ENCODE peak calls at places on chromosome 3, in seven cellular contexts. One of them, this sample, is unnamed.
A peak's percentile ranks its signal among the peaks of the same experiment; 100 is the strongest.

GRCh38 chr3:107264888-107265287 is 112.4 kb upstream of the CCDC54 start:
- DNase-seq in neural progenitor cell: no peak
- DNase-seq in OCI-LY7: no peak
- DNase-seq in PC-3: no peak
- DNase-seq in GM23248: no peak
- DNase-seq in GM23338: peak; percentile 41
- DNase-seq in hepatocyte: peak; percentile 26
- DNase-seq in this sample: no peak

GRCh38 chr3:127588675-127589577 is 1.6 kb downstream of the TPRA1 start:
- DNase-seq in neural progenitor cell: peak; percentile 28
- DNase-seq in OCI-LY7: peak; percentile 33
- DNase-seq in PC-3: peak; percentile 48
- DNase-seq in GM23248: peak; percentile 87
- DNase-seq in GM23338: no peak
- DNase-seq in hepatocyte: peak; percentile 79
- DNase-seq in this sample: peak; percentile 15

GRCh38 chr3:38084019-38084968 is 45.3 kb downstream of the DLEC1 start:
- DNase-seq in neural progenitor cell: peak; percentile 21
- DNase-seq in OCI-LY7: peak; percentile 17
- DNase-seq in PC-3: peak; percentile 62
- DNase-seq in GM23248: peak; percentile 67
- DNase-seq in GM23338: no peak
- DNase-seq in hepatocyte: peak; percentile 37
- DNase-seq in this sample: no peak

GRCh38 chr3:194488007-194488742 is 1.4 kb upstream of the ATP13A3 start:
- DNase-seq in neural progenitor cell: no peak
- DNase-seq in OCI-LY7: no peak
- DNase-seq in PC-3: peak; percentile 51
- DNase-seq in GM23248: no peak
- DNase-seq in GM23338: no peak
- DNase-seq in hepatocyte: no peak
- DNase-seq in this sample: no peak

GRCh38 chr3:129004639-129005295 is 3.7 kb downstream of the EFCC1 start:
- DNase-seq in neural progenitor cell: no peak
- DNase-seq in OCI-LY7: peak; percentile 40
- DNase-seq in PC-3: no peak
- DNase-seq in GM23248: no peak
- DNase-seq in GM23338: no peak
- DNase-seq in hepatocyte: no peak
- DNase-seq in this sample: no peak

GRCh38 chr3:176663819-176664218 is 533.5 kb downstream of the TBL1XR1 start:
- DNase-seq in neural progenitor cell: peak; percentile 39
- DNase-seq in OCI-LY7: peak; percentile 20
- DNase-seq in PC-3: peak; percentile 74
- DNase-seq in GM23248: peak; percentile 82
- DNase-seq in GM23338: peak; percentile 54
- DNase-seq in hepatocyte: peak; percentile 54
- DNase-seq in this sample: peak; percentile 72

GRCh38 chr3:107308716-107309115 is 68.5 kb upstream of the CCDC54 start:
- DNase-seq in neural progenitor cell: no peak
- DNase-seq in OCI-LY7: no peak
- DNase-seq in PC-3: no peak
- DNase-seq in GM23248: no peak
- DNase-seq in GM23338: peak; percentile 30
- DNase-seq in hepatocyte: no peak
- DNase-seq in this sample: no peak

GRCh38 chr3:167302710-167303109 is 77.4 kb downstream of the ZBBX start:
- DNase-seq in neural progenitor cell: no peak
- DNase-seq in OCI-LY7: no peak
- DNase-seq in PC-3: no peak
- DNase-seq in GM23248: no peak
- DNase-seq in GM23338: no peak
- DNase-seq in hepatocyte: no peak
- DNase-seq in this sample: no peak

GRCh38 chr3:64685331-64685799 is 2.4 kb downstream of the ADAMTS9 start:
- DNase-seq in neural progenitor cell: no peak
- DNase-seq in OCI-LY7: no peak
- DNase-seq in PC-3: no peak
- DNase-seq in GM23248: peak; percentile 65
- DNase-seq in GM23338: no peak
- DNase-seq in hepatocyte: peak; percentile 51
- DNase-seq in this sample: no peak

GRCh38 chr3:186024210-186024609 is 84.7 kb downstream of the ETV5 start:
- DNase-seq in neural progenitor cell: no peak
- DNase-seq in OCI-LY7: no peak
- DNase-seq in PC-3: no peak
- DNase-seq in GM23248: peak; percentile 53
- DNase-seq in GM23338: no peak
- DNase-seq in hepatocyte: no peak
- DNase-seq in this sample: no peak

GRCh38 chr3:13205567-13206143 is 132.4 kb upstream of the IQSEC1 start:
- DNase-seq in neural progenitor cell: no peak
- DNase-seq in OCI-LY7: no peak
- DNase-seq in PC-3: no peak
- DNase-seq in GM23248: no peak
- DNase-seq in GM23338: no peak
- DNase-seq in hepatocyte: no peak
- DNase-seq in this sample: no peak

GRCh38 chr3:99881121-99881524 is 63.5 kb downstream of the CMSS1 start:
- DNase-seq in neural progenitor cell: no peak
- DNase-seq in OCI-LY7: no peak
- DNase-seq in PC-3: no peak
- DNase-seq in GM23248: no peak
- DNase-seq in GM23338: no peak
- DNase-seq in hepatocyte: no peak
- DNase-seq in this sample: no peak

GRCh38 chr3:119664850-119665379 is 4.5 kb upstream of the POPDC2 start:
- DNase-seq in neural progenitor cell: no peak
- DNase-seq in OCI-LY7: no peak
- DNase-seq in PC-3: peak; percentile 77
- DNase-seq in GM23248: no peak
- DNase-seq in GM23338: no peak
- DNase-seq in hepatocyte: peak; percentile 60
- DNase-seq in this sample: no peak

GRCh38 chr3:8990266-8991215 is 27.3 kb upstream of the RAD18 start:
- DNase-seq in neural progenitor cell: peak; percentile 29
- DNase-seq in OCI-LY7: no peak
- DNase-seq in PC-3: no peak
- DNase-seq in GM23248: no peak
- DNase-seq in GM23338: no peak
- DNase-seq in hepatocyte: peak; percentile 68
- DNase-seq in this sample: no peak

GRCh38 chr3:176513604-176514003 is 683.7 kb downstream of the TBL1XR1 start:
- DNase-seq in neural progenitor cell: peak; percentile 14
- DNase-seq in OCI-LY7: peak; percentile 10
- DNase-seq in PC-3: no peak
- DNase-seq in GM23248: no peak
- DNase-seq in GM23338: peak; percentile 41
- DNase-seq in hepatocyte: no peak
- DNase-seq in this sample: no peak

GRCh38 chr3:31077826-31078225 is 183.4 kb upstream of the GADL1 start:
- DNase-seq in neural progenitor cell: no peak
- DNase-seq in OCI-LY7: no peak
- DNase-seq in PC-3: peak; percentile 54
- DNase-seq in GM23248: peak; percentile 65
- DNase-seq in GM23338: no peak
- DNase-seq in hepatocyte: no peak
- DNase-seq in this sample: no peak

GRCh38 chr3:155106059-155106458 is 25.9 kb downstream of the MME start:
- DNase-seq in neural progenitor cell: no peak
- DNase-seq in OCI-LY7: no peak
- DNase-seq in PC-3: no peak
- DNase-seq in GM23248: no peak
- DNase-seq in GM23338: no peak
- DNase-seq in hepatocyte: no peak
- DNase-seq in this sample: no peak

GRCh38 chr3:112813723-112814171 is 32.9 kb downstream of the CD200R1L start:
- DNase-seq in neural progenitor cell: no peak
- DNase-seq in OCI-LY7: peak; percentile 89
- DNase-seq in PC-3: no peak
- DNase-seq in GM23248: peak; percentile 67
- DNase-seq in GM23338: no peak
- DNase-seq in hepatocyte: no peak
- DNase-seq in this sample: peak; percentile 21

GRCh38 chr3:122324871-122325323 is at the start of gene CSTA:
- DNase-seq in neural progenitor cell: no peak
- DNase-seq in OCI-LY7: no peak
- DNase-seq in PC-3: no peak
- DNase-seq in GM23248: peak; percentile 16
- DNase-seq in GM23338: no peak
- DNase-seq in hepatocyte: no peak
- DNase-seq in this sample: no peak

GRCh38 chr3:174242311-174243041 is 616.7 kb upstream of the NAALADL2 start:
- DNase-seq in neural progenitor cell: no peak
- DNase-seq in OCI-LY7: no peak
- DNase-seq in PC-3: no peak
- DNase-seq in GM23248: peak; percentile 28
- DNase-seq in GM23338: no peak
- DNase-seq in hepatocyte: no peak
- DNase-seq in this sample: no peak

GRCh38 chr3:120093119-120093922 is 926 bp downstream of the GSK3B start:
- DNase-seq in neural progenitor cell: peak; percentile 44
- DNase-seq in OCI-LY7: peak; percentile 40
- DNase-seq in PC-3: peak; percentile 73
- DNase-seq in GM23248: peak; percentile 63
- DNase-seq in GM23338: peak; percentile 94
- DNase-seq in hepatocyte: peak; percentile 92
- DNase-seq in this sample: no peak

GRCh38 chr3:12191559-12191958 is 32.8 kb upstream of the TIMP4 start:
- DNase-seq in neural progenitor cell: no peak
- DNase-seq in OCI-LY7: no peak
- DNase-seq in PC-3: no peak
- DNase-seq in GM23248: no peak
- DNase-seq in GM23338: no peak
- DNase-seq in hepatocyte: no peak
- DNase-seq in this sample: no peak

GRCh38 chr3:115632026-115632425 is 8.7 kb downstream of the GAP43 start:
- DNase-seq in neural progenitor cell: peak; percentile 11
- DNase-seq in OCI-LY7: no peak
- DNase-seq in PC-3: no peak
- DNase-seq in GM23248: no peak
- DNase-seq in GM23338: no peak
- DNase-seq in hepatocyte: no peak
- DNase-seq in this sample: no peak

GRCh38 chr3:115634052-115634451 is 10.7 kb downstream of the GAP43 start:
- DNase-seq in neural progenitor cell: no peak
- DNase-seq in OCI-LY7: no peak
- DNase-seq in PC-3: no peak
- DNase-seq in GM23248: no peak
- DNase-seq in GM23338: no peak
- DNase-seq in hepatocyte: no peak
- DNase-seq in this sample: no peak

GRCh38 chr3:115633467-115633866 is 10.2 kb downstream of the GAP43 start:
- DNase-seq in neural progenitor cell: no peak
- DNase-seq in OCI-LY7: no peak
- DNase-seq in PC-3: no peak
- DNase-seq in GM23248: no peak
- DNase-seq in GM23338: no peak
- DNase-seq in hepatocyte: no peak
- DNase-seq in this sample: peak; percentile 42

GRCh38 chr3:115628075-115628412 is 4.7 kb downstream of the GAP43 start:
- DNase-seq in neural progenitor cell: no peak
- DNase-seq in OCI-LY7: no peak
- DNase-seq in PC-3: no peak
- DNase-seq in GM23248: no peak
- DNase-seq in GM23338: no peak
- DNase-seq in hepatocyte: no peak
- DNase-seq in this sample: peak; percentile 46

DNA sequence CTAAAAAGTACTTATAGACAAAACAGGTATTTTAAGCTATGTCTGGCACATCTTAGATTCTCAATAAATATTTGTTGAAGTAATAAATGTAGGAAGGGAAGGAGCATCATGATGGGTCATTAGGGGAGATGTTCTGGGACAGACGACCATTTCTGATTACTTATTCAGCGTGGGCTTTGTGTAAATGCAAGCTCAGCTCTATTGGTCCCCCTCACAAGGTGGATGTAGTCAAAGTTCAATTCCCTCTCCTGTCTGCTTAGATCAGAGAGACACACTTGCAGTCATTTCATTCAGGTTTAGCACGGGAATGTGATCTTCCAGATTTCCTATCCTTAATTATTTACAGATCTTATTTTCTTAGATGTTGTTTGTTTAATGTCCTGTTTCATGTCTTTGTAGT is 7.5 kb downstream of the GAP43 start:
- DNase-seq in neural progenitor cell: no peak
- DNase-seq in OCI-LY7: no peak
- DNase-seq in PC-3: no peak
- DNase-seq in GM23248: no peak
- DNase-seq in GM23338: no peak
- DNase-seq in hepatocyte: no peak
- DNase-seq in this sample: no peak
- TF ChIP-seq EZH2phosphoT487 in neural progenitor cell: no peak
- TF ChIP-seq EZH2phosphoT487 in OCI-LY7: no peak
- TF ChIP-seq EZH2phosphoT487 in PC-3: no peak
- TF ChIP-seq EZH2phosphoT487 in GM23248: no peak
- TF ChIP-seq EZH2phosphoT487 in GM23338: no peak
- TF ChIP-seq EZH2phosphoT487 in hepatocyte: no peak
- TF ChIP-seq EZH2phosphoT487 in this sample: no peak

DNA sequence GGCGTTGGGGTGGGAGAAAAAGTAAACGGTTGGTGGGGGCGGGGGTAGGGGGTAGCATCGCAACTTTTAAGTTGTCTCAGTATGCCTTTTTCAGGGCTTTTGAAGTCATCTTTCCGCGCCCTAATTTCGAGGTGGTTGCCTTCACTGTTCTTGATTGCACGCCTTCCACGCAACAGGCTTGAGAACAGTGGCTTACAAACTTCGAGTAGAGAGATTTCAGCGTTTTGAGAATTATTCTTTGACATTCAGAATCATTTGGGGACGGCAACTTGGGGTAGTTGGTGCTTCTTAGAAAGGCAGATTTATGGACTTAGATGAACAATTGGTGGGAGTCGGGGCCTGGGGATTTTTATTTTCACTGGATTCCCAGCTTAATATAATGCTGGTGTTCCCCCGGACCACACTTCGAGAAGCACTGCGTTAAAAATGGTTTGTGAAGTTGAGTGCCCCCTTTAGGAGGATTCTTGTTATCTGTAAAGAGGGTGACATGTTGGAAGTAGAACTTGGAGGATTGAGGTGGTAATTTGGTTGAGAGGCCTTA is 880 bp downstream of the PPP4R2 start:
- DNase-seq in neural progenitor cell: peak; percentile 65
- DNase-seq in OCI-LY7: peak; percentile 68
- DNase-seq in PC-3: peak; percentile 68
- DNase-seq in GM23248: peak; percentile 81
- DNase-seq in GM23338: peak; percentile 75
- DNase-seq in hepatocyte: peak; percentile 78
- DNase-seq in this sample: peak; percentile 69
- TF ChIP-seq EZH2phosphoT487 in neural progenitor cell: no peak
- TF ChIP-seq EZH2phosphoT487 in OCI-LY7: no peak
- TF ChIP-seq EZH2phosphoT487 in PC-3: no peak
- TF ChIP-seq EZH2phosphoT487 in GM23248: no peak
- TF ChIP-seq EZH2phosphoT487 in GM23338: no peak
- TF ChIP-seq EZH2phosphoT487 in hepatocyte: no peak
- TF ChIP-seq EZH2phosphoT487 in this sample: no peak

GRCh38 chr3:49703443-49703927 is 14.1 kb downstream of the RNF123 start:
- DNase-seq in neural progenitor cell: peak; percentile 75
- DNase-seq in OCI-LY7: peak; percentile 76
- DNase-seq in PC-3: peak; percentile 81
- DNase-seq in GM23248: peak; percentile 80
- DNase-seq in GM23338: peak; percentile 81
- DNase-seq in hepatocyte: peak; percentile 74
- DNase-seq in this sample: peak; percentile 63
- TF ChIP-seq EZH2phosphoT487 in neural progenitor cell: no peak
- TF ChIP-seq EZH2phosphoT487 in OCI-LY7: no peak
- TF ChIP-seq EZH2phosphoT487 in PC-3: no peak
- TF ChIP-seq EZH2phosphoT487 in GM23248: no peak
- TF ChIP-seq EZH2phosphoT487 in GM23338: no peak
- TF ChIP-seq EZH2phosphoT487 in hepatocyte: no peak
- TF ChIP-seq EZH2phosphoT487 in this sample: no peak

GRCh38 chr3:126127452-126127851 is 43.5 kb upstream of the SLC41A3 start:
- DNase-seq in neural progenitor cell: no peak
- DNase-seq in OCI-LY7: no peak
- DNase-seq in PC-3: no peak
- DNase-seq in GM23248: no peak
- DNase-seq in GM23338: no peak
- DNase-seq in hepatocyte: no peak
- DNase-seq in this sample: no peak
- TF ChIP-seq EZH2phosphoT487 in neural progenitor cell: no peak
- TF ChIP-seq EZH2phosphoT487 in OCI-LY7: no peak
- TF ChIP-seq EZH2phosphoT487 in PC-3: no peak
- TF ChIP-seq EZH2phosphoT487 in GM23248: no peak
- TF ChIP-seq EZH2phosphoT487 in GM23338: no peak
- TF ChIP-seq EZH2phosphoT487 in hepatocyte: no peak
- TF ChIP-seq EZH2phosphoT487 in this sample: no peak